ENCODE peak calls at places on chromosomes 4 and X, in seven cellular contexts. One of them, this sample, is unnamed. For H3K4me1, the result is how much of the 10 kb centered on the place peaks cover.

GRCh38 chr4:14853186-14853946 is 148.9 kb upstream of the CPEB2 start:
- DNase-seq in A549: peak
- DNase-seq in upper lobe of right lung: no peak
- DNase-seq in CD4-positive, CD25-positive, alpha-beta regulatory T cell: no peak
- DNase-seq in breast epithelium: no peak
- DNase-seq in CD8-positive, alpha-beta memory T cell: no peak
- DNase-seq in transverse colon: no peak
- DNase-seq in this sample: no peak

GRCh38 chr4:72592076-72592475 is 23.1 kb upstream of the ADAMTS3 start:
- DNase-seq in A549: no peak
- DNase-seq in upper lobe of right lung: no peak
- DNase-seq in CD4-positive, CD25-positive, alpha-beta regulatory T cell: no peak
- DNase-seq in breast epithelium: no peak
- DNase-seq in CD8-positive, alpha-beta memory T cell: no peak
- DNase-seq in transverse colon: no peak
- DNase-seq in this sample: no peak

GRCh38 chr4:185471235-185472062 is at the start of gene CCDC110:
- DNase-seq in A549: peak
- DNase-seq in upper lobe of right lung: peak
- DNase-seq in CD4-positive, CD25-positive, alpha-beta regulatory T cell: peak
- DNase-seq in breast epithelium: peak
- DNase-seq in CD8-positive, alpha-beta memory T cell: peak
- DNase-seq in transverse colon: peak
- DNase-seq in this sample: peak

GRCh38 chr4:956531-957230 is 16.7 kb downstream of the DGKQ start:
- DNase-seq in A549: no peak
- DNase-seq in upper lobe of right lung: peak
- DNase-seq in CD4-positive, CD25-positive, alpha-beta regulatory T cell: no peak
- DNase-seq in breast epithelium: no peak
- DNase-seq in CD8-positive, alpha-beta memory T cell: no peak
- DNase-seq in transverse colon: no peak
- DNase-seq in this sample: no peak

GRCh38 chr4:42348247-42348646 is 49.0 kb upstream of the SHISA3 start:
- DNase-seq in A549: no peak
- DNase-seq in upper lobe of right lung: no peak
- DNase-seq in CD4-positive, CD25-positive, alpha-beta regulatory T cell: no peak
- DNase-seq in breast epithelium: no peak
- DNase-seq in CD8-positive, alpha-beta memory T cell: no peak
- DNase-seq in transverse colon: no peak
- DNase-seq in this sample: no peak

GRCh38 chr4:182434720-182435119 is 191.5 kb downstream of the TENM3 start:
- DNase-seq in A549: no peak
- DNase-seq in upper lobe of right lung: no peak
- DNase-seq in CD4-positive, CD25-positive, alpha-beta regulatory T cell: no peak
- DNase-seq in breast epithelium: no peak
- DNase-seq in CD8-positive, alpha-beta memory T cell: no peak
- DNase-seq in transverse colon: no peak
- DNase-seq in this sample: no peak

GRCh38 chr4:56752985-56753384 is 68.5 kb downstream of the SPINK2 start:
- DNase-seq in A549: no peak
- DNase-seq in upper lobe of right lung: no peak
- DNase-seq in CD4-positive, CD25-positive, alpha-beta regulatory T cell: no peak
- DNase-seq in breast epithelium: peak
- DNase-seq in CD8-positive, alpha-beta memory T cell: no peak
- DNase-seq in transverse colon: peak
- DNase-seq in this sample: no peak

GRCh38 chr4:185796176-185796575 is 15.8 kb downstream of the SORBS2 start:
- DNase-seq in A549: no peak
- DNase-seq in upper lobe of right lung: no peak
- DNase-seq in CD4-positive, CD25-positive, alpha-beta regulatory T cell: no peak
- DNase-seq in breast epithelium: no peak
- DNase-seq in CD8-positive, alpha-beta memory T cell: no peak
- DNase-seq in transverse colon: no peak
- DNase-seq in this sample: no peak

GRCh38 chr4:162497564-162498167 is 333.9 kb upstream of the FSTL5 start:
- DNase-seq in A549: peak
- DNase-seq in upper lobe of right lung: no peak
- DNase-seq in CD4-positive, CD25-positive, alpha-beta regulatory T cell: peak
- DNase-seq in breast epithelium: no peak
- DNase-seq in CD8-positive, alpha-beta memory T cell: no peak
- DNase-seq in transverse colon: no peak
- DNase-seq in this sample: no peak

GRCh38 chrX:39310925-39311324 is 509.7 kb downstream of the MID1IP1 start:
- DNase-seq in A549: no peak
- DNase-seq in upper lobe of right lung: no peak
- DNase-seq in CD4-positive, CD25-positive, alpha-beta regulatory T cell: no peak
- DNase-seq in breast epithelium: no peak
- DNase-seq in CD8-positive, alpha-beta memory T cell: no peak
- DNase-seq in transverse colon: no peak
- DNase-seq in this sample: no peak

GRCh38 chr4:108646706-108647105 is 3.7 kb upstream of the OSTC start:
- DNase-seq in A549: no peak
- DNase-seq in upper lobe of right lung: no peak
- DNase-seq in CD4-positive, CD25-positive, alpha-beta regulatory T cell: no peak
- DNase-seq in breast epithelium: no peak
- DNase-seq in CD8-positive, alpha-beta memory T cell: no peak
- DNase-seq in transverse colon: no peak
- DNase-seq in this sample: no peak

GRCh38 chrX:72308566-72309296 is 3.0 kb upstream of the CITED1 start:
- DNase-seq in A549: peak
- DNase-seq in upper lobe of right lung: peak
- DNase-seq in CD4-positive, CD25-positive, alpha-beta regulatory T cell: no peak
- DNase-seq in breast epithelium: peak
- DNase-seq in CD8-positive, alpha-beta memory T cell: no peak
- DNase-seq in transverse colon: peak
- DNase-seq in this sample: peak

GRCh38 chr4:69727412-69727811 is 33.0 kb downstream of the SULT1B1 start:
- DNase-seq in A549: no peak
- DNase-seq in upper lobe of right lung: no peak
- DNase-seq in CD4-positive, CD25-positive, alpha-beta regulatory T cell: no peak
- DNase-seq in breast epithelium: no peak
- DNase-seq in CD8-positive, alpha-beta memory T cell: no peak
- DNase-seq in transverse colon: no peak
- DNase-seq in this sample: no peak

GRCh38 chrX:18026171-18026570 is 165.1 kb upstream of the RAI2 start:
- DNase-seq in A549: no peak
- DNase-seq in upper lobe of right lung: no peak
- DNase-seq in CD4-positive, CD25-positive, alpha-beta regulatory T cell: no peak
- DNase-seq in breast epithelium: no peak
- DNase-seq in CD8-positive, alpha-beta memory T cell: no peak
- DNase-seq in transverse colon: no peak
- DNase-seq in this sample: no peak

GRCh38 chrX:123339201-123339905 is 155.3 kb downstream of the GRIA3 start:
- DNase-seq in A549: peak
- DNase-seq in upper lobe of right lung: no peak
- DNase-seq in CD4-positive, CD25-positive, alpha-beta regulatory T cell: no peak
- DNase-seq in breast epithelium: no peak
- DNase-seq in CD8-positive, alpha-beta memory T cell: no peak
- DNase-seq in transverse colon: no peak
- DNase-seq in this sample: no peak

GRCh38 chr4:59956366-59956765 is 1243.8 kb upstream of the ADGRL3 start:
- DNase-seq in A549: no peak
- DNase-seq in upper lobe of right lung: no peak
- DNase-seq in CD4-positive, CD25-positive, alpha-beta regulatory T cell: no peak
- DNase-seq in breast epithelium: no peak
- DNase-seq in CD8-positive, alpha-beta memory T cell: no peak
- DNase-seq in transverse colon: no peak
- DNase-seq in this sample: no peak

GRCh38 chr4:73021634-73022033 is 47.9 kb downstream of the COX18 start:
- DNase-seq in A549: peak
- DNase-seq in upper lobe of right lung: no peak
- DNase-seq in CD4-positive, CD25-positive, alpha-beta regulatory T cell: no peak
- DNase-seq in breast epithelium: no peak
- DNase-seq in CD8-positive, alpha-beta memory T cell: no peak
- DNase-seq in transverse colon: no peak
- DNase-seq in this sample: no peak

GRCh38 chr4:76997454-76997853 is 47.9 kb downstream of the SEPTIN11 start:
- DNase-seq in A549: no peak
- DNase-seq in upper lobe of right lung: no peak
- DNase-seq in CD4-positive, CD25-positive, alpha-beta regulatory T cell: no peak
- DNase-seq in breast epithelium: no peak
- DNase-seq in CD8-positive, alpha-beta memory T cell: no peak
- DNase-seq in transverse colon: no peak
- DNase-seq in this sample: no peak

GRCh38 chrX:19569930-19570329 is 54.6 kb upstream of the MAP3K15 start:
- DNase-seq in A549: no peak
- DNase-seq in upper lobe of right lung: no peak
- DNase-seq in CD4-positive, CD25-positive, alpha-beta regulatory T cell: no peak
- DNase-seq in breast epithelium: no peak
- DNase-seq in CD8-positive, alpha-beta memory T cell: no peak
- DNase-seq in transverse colon: no peak
- DNase-seq in this sample: no peak

GRCh38 chr4:82820689-82821088 is 22.1 kb upstream of the SCD5 start:
- DNase-seq in A549: no peak
- DNase-seq in upper lobe of right lung: no peak
- DNase-seq in CD4-positive, CD25-positive, alpha-beta regulatory T cell: no peak
- DNase-seq in breast epithelium: no peak
- DNase-seq in CD8-positive, alpha-beta memory T cell: no peak
- DNase-seq in transverse colon: no peak
- DNase-seq in this sample: no peak

GRCh38 chr4:74092957-74093356 is 6.0 kb downstream of the CXCL2 start:
- DNase-seq in A549: no peak
- DNase-seq in upper lobe of right lung: no peak
- DNase-seq in CD4-positive, CD25-positive, alpha-beta regulatory T cell: no peak
- DNase-seq in breast epithelium: no peak
- DNase-seq in CD8-positive, alpha-beta memory T cell: no peak
- DNase-seq in transverse colon: no peak
- DNase-seq in this sample: no peak

GRCh38 chr4:65777270-65777669 is 107.0 kb upstream of the EPHA5 start:
- DNase-seq in A549: no peak
- DNase-seq in upper lobe of right lung: no peak
- DNase-seq in CD4-positive, CD25-positive, alpha-beta regulatory T cell: no peak
- DNase-seq in breast epithelium: no peak
- DNase-seq in CD8-positive, alpha-beta memory T cell: no peak
- DNase-seq in transverse colon: no peak
- DNase-seq in this sample: no peak

GRCh38 chr4:2393353-2394270 is 24.8 kb downstream of the ZFYVE28 start:
- DNase-seq in A549: no peak
- DNase-seq in upper lobe of right lung: no peak
- DNase-seq in CD4-positive, CD25-positive, alpha-beta regulatory T cell: peak
- DNase-seq in breast epithelium: no peak
- DNase-seq in CD8-positive, alpha-beta memory T cell: no peak
- DNase-seq in transverse colon: peak
- DNase-seq in this sample: no peak

GRCh38 chrX:54808109-54808604 is 612 bp downstream of the MAGED2 start:
- DNase-seq in A549: peak
- DNase-seq in upper lobe of right lung: peak
- DNase-seq in CD4-positive, CD25-positive, alpha-beta regulatory T cell: no peak
- DNase-seq in breast epithelium: peak
- DNase-seq in CD8-positive, alpha-beta memory T cell: no peak
- DNase-seq in transverse colon: peak
- DNase-seq in this sample: peak

GRCh38 chrX:102976290-102976689 is 39.2 kb downstream of the RAB40AL start:
- DNase-seq in A549: no peak
- DNase-seq in upper lobe of right lung: no peak
- DNase-seq in CD4-positive, CD25-positive, alpha-beta regulatory T cell: no peak
- DNase-seq in breast epithelium: no peak
- DNase-seq in CD8-positive, alpha-beta memory T cell: no peak
- DNase-seq in transverse colon: no peak
- DNase-seq in this sample: no peak

GRCh38 chr4:13484749-13485345 is 707 bp upstream of the RAB28 start:
- DNase-seq in A549: peak
- DNase-seq in upper lobe of right lung: no peak
- DNase-seq in CD4-positive, CD25-positive, alpha-beta regulatory T cell: no peak
- DNase-seq in breast epithelium: no peak
- DNase-seq in CD8-positive, alpha-beta memory T cell: no peak
- DNase-seq in transverse colon: peak
- DNase-seq in this sample: no peak

GRCh38 chrX:54495814-54496516 is at the start of gene FGD1:
- DNase-seq in A549: peak
- DNase-seq in upper lobe of right lung: peak
- DNase-seq in CD4-positive, CD25-positive, alpha-beta regulatory T cell: no peak
- DNase-seq in breast epithelium: peak
- DNase-seq in CD8-positive, alpha-beta memory T cell: no peak
- DNase-seq in transverse colon: peak
- DNase-seq in this sample: peak

GRCh38 chrX:41589634-41590270 is 99.0 kb upstream of the GPR34 start:
- DNase-seq in A549: peak
- DNase-seq in upper lobe of right lung: no peak
- DNase-seq in CD4-positive, CD25-positive, alpha-beta regulatory T cell: no peak
- DNase-seq in breast epithelium: no peak
- DNase-seq in CD8-positive, alpha-beta memory T cell: no peak
- DNase-seq in transverse colon: no peak
- DNase-seq in this sample: no peak

GRCh38 chrX:65745992-65746391 is 78.5 kb downstream of the MSN start:
- DNase-seq in A549: peak
- DNase-seq in upper lobe of right lung: no peak
- DNase-seq in CD4-positive, CD25-positive, alpha-beta regulatory T cell: no peak
- DNase-seq in breast epithelium: no peak
- DNase-seq in CD8-positive, alpha-beta memory T cell: no peak
- DNase-seq in transverse colon: peak
- DNase-seq in this sample: no peak

GRCh38 chr4:6957994-6958393 is 48.4 kb downstream of the TBC1D14 start:
- DNase-seq in A549: no peak
- DNase-seq in upper lobe of right lung: peak
- DNase-seq in CD4-positive, CD25-positive, alpha-beta regulatory T cell: no peak
- DNase-seq in breast epithelium: no peak
- DNase-seq in CD8-positive, alpha-beta memory T cell: no peak
- DNase-seq in transverse colon: no peak
- DNase-seq in this sample: peak

GRCh38 chr4:152668338-152668964 is 11.3 kb downstream of the TMEM154 start:
- DNase-seq in A549: no peak
- DNase-seq in upper lobe of right lung: no peak
- DNase-seq in CD4-positive, CD25-positive, alpha-beta regulatory T cell: no peak
- DNase-seq in breast epithelium: no peak
- DNase-seq in CD8-positive, alpha-beta memory T cell: no peak
- DNase-seq in transverse colon: no peak
- DNase-seq in this sample: no peak
- H3K4me1 ChIP-seq in A549: under half
- H3K4me1 ChIP-seq in upper lobe of right lung: under half
- H3K4me1 ChIP-seq in CD4-positive, CD25-positive, alpha-beta regulatory T cell: under half
- H3K4me1 ChIP-seq in breast epithelium: under half
- H3K4me1 ChIP-seq in CD8-positive, alpha-beta memory T cell: under half
- H3K4me1 ChIP-seq in transverse colon: under half
- H3K4me1 ChIP-seq in this sample: under half

GRCh38 chrX:130097507-130098201 is 12.6 kb downstream of the ELF4 start:
- DNase-seq in A549: no peak
- DNase-seq in upper lobe of right lung: peak
- DNase-seq in CD4-positive, CD25-positive, alpha-beta regulatory T cell: peak
- DNase-seq in breast epithelium: no peak
- DNase-seq in CD8-positive, alpha-beta memory T cell: peak
- DNase-seq in transverse colon: peak
- DNase-seq in this sample: no peak
- H3K4me1 ChIP-seq in A549: under half
- H3K4me1 ChIP-seq in upper lobe of right lung: under half
- H3K4me1 ChIP-seq in CD4-positive, CD25-positive, alpha-beta regulatory T cell: half or more
- H3K4me1 ChIP-seq in breast epithelium: under half
- H3K4me1 ChIP-seq in CD8-positive, alpha-beta memory T cell: half or more
- H3K4me1 ChIP-seq in transverse colon: under half
- H3K4me1 ChIP-seq in this sample: under half

GRCh38 chr4:140134780-140135179 is 19.2 kb downstream of the MAML3 start:
- DNase-seq in A549: no peak
- DNase-seq in upper lobe of right lung: no peak
- DNase-seq in CD4-positive, CD25-positive, alpha-beta regulatory T cell: no peak
- DNase-seq in breast epithelium: no peak
- DNase-seq in CD8-positive, alpha-beta memory T cell: no peak
- DNase-seq in transverse colon: no peak
- DNase-seq in this sample: no peak
- H3K4me1 ChIP-seq in A549: half or more
- H3K4me1 ChIP-seq in upper lobe of right lung: under half
- H3K4me1 ChIP-seq in CD4-positive, CD25-positive, alpha-beta regulatory T cell: under half
- H3K4me1 ChIP-seq in breast epithelium: under half
- H3K4me1 ChIP-seq in CD8-positive, alpha-beta memory T cell: under half
- H3K4me1 ChIP-seq in transverse colon: under half
- H3K4me1 ChIP-seq in this sample: under half

GRCh38 chr4:38384962-38385285 is 279.1 kb upstream of the KLF3 start:
- DNase-seq in A549: no peak
- DNase-seq in upper lobe of right lung: no peak
- DNase-seq in CD4-positive, CD25-positive, alpha-beta regulatory T cell: no peak
- DNase-seq in breast epithelium: no peak
- DNase-seq in CD8-positive, alpha-beta memory T cell: no peak
- DNase-seq in transverse colon: no peak
- DNase-seq in this sample: no peak
- H3K4me1 ChIP-seq in A549: under half
- H3K4me1 ChIP-seq in upper lobe of right lung: under half
- H3K4me1 ChIP-seq in CD4-positive, CD25-positive, alpha-beta regulatory T cell: under half
- H3K4me1 ChIP-seq in breast epithelium: under half
- H3K4me1 ChIP-seq in CD8-positive, alpha-beta memory T cell: under half
- H3K4me1 ChIP-seq in transverse colon: under half
- H3K4me1 ChIP-seq in this sample: under half